ENCODE peak calls at places on chromosomes 13 and 19, in seven cellular contexts. R is spleen, Y is breast epithelium, F is upper lobe of left lung, W is GM12878, O is sigmoid colon, M is HCT116. X is an unnamed sample.

GRCh38 chr13:36915891-36916640 is 4.0 kb downstream of the SMAD9 start:
- DNase-seq in R (no peak), Y (no peak), F (no peak), W (no peak), O (no peak), M (no peak), X (no peak)

GRCh38 chr13:107457686-107458085 is 757.6 kb downstream of the LIG4 start:
- DNase-seq in R (no peak), Y (no peak), F (no peak), W (no peak), O (no peak), M (no peak), X (no peak)

GRCh38 chr19:1213391-1214286 is 8.1 kb downstream of the STK11 start:
- DNase-seq in R (peak), Y (no peak), F (peak), W (peak), O (peak), M (no peak), X (peak)

GRCh38 chr13:71797487-71797886 is 69.5 kb downstream of the DACH1 start:
- DNase-seq in R (no peak), Y (no peak), F (no peak), W (no peak), O (no peak), M (no peak), X (no peak)

GRCh38 chr13:59345316-59345715 is 818.4 kb downstream of the DIAPH3 start:
- DNase-seq in R (no peak), Y (no peak), F (no peak), W (no peak), O (peak), M (no peak), X (no peak)

GRCh38 chr13:108322206-108322824 is 52.8 kb downstream of the TNFSF13B start:
- DNase-seq in R (no peak), Y (no peak), F (no peak), W (peak), O (no peak), M (peak), X (no peak)

GRCh38 chr19:19750842-19751790 is 18.2 kb upstream of the ZNF14 start:
- DNase-seq in R (no peak), Y (no peak), F (no peak), W (no peak), O (no peak), M (no peak), X (no peak)

GRCh38 chr19:3575949-3576673 is 3.4 kb downstream of the HMG20B start:
- DNase-seq in R (no peak), Y (no peak), F (no peak), W (no peak), O (no peak), M (no peak), X (no peak)

GRCh38 chr19:58352760-58353671 is at the start of gene A1BG:
- DNase-seq in R (no peak), Y (no peak), F (no peak), W (no peak), O (no peak), M (no peak), X (no peak)

GRCh38 chr19:46537136-46538097 is 41.8 kb upstream of the PNMA8B start:
- DNase-seq in R (peak), Y (no peak), F (peak), W (no peak), O (peak), M (no peak), X (no peak)

GRCh38 chr19:3699071-3699740 is 1.1 kb downstream of the PIP5K1C start:
- DNase-seq in R (peak), Y (no peak), F (peak), W (no peak), O (peak), M (no peak), X (no peak)

GRCh38 chr19:48751835-48752510 is 468 bp downstream of the FUT1 start:
- DNase-seq in R (no peak), Y (no peak), F (no peak), W (no peak), O (no peak), M (peak), X (no peak)

GRCh38 chr19:19027228-19027627 is 6.1 kb downstream of the SUGP2 start:
- DNase-seq in R (no peak), Y (no peak), F (no peak), W (no peak), O (no peak), M (no peak), X (no peak)

GRCh38 chr19:31037311-31037710 is 311.9 kb downstream of the TSHZ3 start:
- DNase-seq in R (no peak), Y (no peak), F (no peak), W (no peak), O (no peak), M (no peak), X (no peak)

GRCh38 chr13:39811051-39811450 is 155.6 kb downstream of the COG6 start:
- DNase-seq in R (peak), Y (no peak), F (peak), W (no peak), O (no peak), M (no peak), X (no peak)

GRCh38 chr13:52006491-52007245 is 4.6 kb downstream of the ATP7B start:
- DNase-seq in R (no peak), Y (no peak), F (no peak), W (no peak), O (no peak), M (no peak), X (no peak)

GRCh38 chr13:94703721-94704314 is 8.5 kb downstream of the SOX21 start:
- DNase-seq in R (no peak), Y (no peak), F (no peak), W (no peak), O (no peak), M (no peak), X (no peak)

DNA sequence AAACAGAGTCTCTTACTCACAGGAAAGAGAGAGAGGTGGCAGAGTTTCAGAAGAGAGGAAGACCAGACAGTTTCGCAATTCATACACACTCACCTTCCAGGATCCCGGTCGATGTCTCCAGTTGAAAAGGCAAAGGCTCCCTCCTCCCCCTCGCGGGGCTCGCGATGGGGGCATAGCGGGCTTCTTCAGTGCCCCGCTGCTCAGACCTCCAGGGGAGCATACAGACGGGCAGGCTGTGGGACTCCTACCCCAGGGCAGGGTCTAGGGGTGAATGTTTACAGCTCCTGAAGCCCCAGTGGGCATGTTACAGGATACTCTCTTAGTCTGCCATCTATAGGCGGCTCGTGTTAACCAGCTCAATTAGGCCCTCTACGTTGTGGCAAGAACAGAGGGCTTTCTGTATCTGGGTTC is 139.2 kb downstream of the SLITRK5 start:
- DNase-seq in R (peak), Y (no peak), F (no peak), W (no peak), O (no peak), M (no peak), X (no peak)
- TF ChIP-seq POLR2A in R (no peak), Y (no peak), F (no peak), W (no peak), O (no peak), M (no peak), X (no peak)

DNA sequence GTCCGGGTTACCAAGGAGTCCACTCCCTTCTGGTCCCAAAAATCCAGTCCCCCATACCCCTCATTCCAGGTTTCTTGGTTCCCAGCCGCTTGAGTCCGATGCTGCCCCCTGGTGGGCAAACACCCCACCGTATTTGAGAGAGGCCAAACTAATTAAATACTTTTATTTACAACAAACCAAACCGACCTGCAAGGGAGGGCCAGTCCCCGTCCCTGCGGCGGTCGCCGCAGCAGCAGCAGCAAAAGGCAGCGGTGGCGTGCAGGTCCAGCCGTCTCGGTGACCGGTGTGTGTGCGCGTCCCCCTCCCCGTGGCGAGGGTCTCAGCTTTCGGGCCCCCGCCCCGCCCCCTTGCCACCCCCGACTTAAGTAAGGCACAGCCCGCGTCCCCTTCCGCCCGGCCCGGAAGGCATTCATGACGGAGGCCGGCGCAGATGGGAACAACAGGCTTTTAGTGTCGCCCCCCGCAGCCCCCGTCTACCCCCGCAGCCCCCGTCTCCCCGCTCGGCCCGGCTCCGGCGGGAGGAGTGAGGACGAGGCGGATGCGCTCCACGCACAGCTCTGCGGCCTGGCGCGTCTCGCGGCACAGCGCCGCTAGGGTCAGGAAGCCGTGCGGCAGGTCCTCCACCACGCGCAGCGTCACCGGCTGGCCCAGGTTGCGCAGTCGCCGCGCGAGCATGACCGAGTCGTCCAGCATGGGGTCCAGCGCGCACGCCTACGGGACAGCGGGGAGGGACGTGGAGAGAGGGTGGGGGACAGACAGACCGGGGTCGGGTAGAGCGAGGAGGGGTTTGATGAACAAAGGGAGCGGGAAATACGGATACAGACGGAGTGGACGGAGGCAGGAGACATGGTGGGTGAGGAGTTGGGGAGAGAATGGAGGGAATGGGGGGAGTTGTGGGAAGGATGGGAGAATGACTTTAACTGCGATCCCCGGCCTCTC is 11.5 kb upstream of the CNFN start:
- DNase-seq in R (peak), Y (peak), F (peak), W (no peak), O (peak), M (no peak), X (peak)
- TF ChIP-seq POLR2AphosphoS5 in R (peak), Y (peak), F (no peak), W (no peak), O (peak), M (peak), X (peak)

DNA sequence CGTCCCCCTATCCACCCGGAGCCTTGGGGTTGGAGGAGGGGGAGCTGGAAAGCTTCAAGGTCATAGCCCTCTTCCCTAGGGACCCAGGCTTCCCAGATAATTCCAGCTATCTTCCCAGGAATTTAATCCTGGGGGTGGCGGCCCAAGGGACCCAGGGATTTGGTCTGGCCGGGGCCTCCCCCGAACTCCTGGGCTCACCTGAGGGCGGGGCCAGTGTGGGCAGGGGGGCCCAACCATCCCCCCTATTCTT is 1.3 kb downstream of the VASP start:
- DNase-seq in R (no peak), Y (no peak), F (no peak), W (no peak), O (no peak), M (no peak), X (no peak)
- TF ChIP-seq POLR2A in R (no peak), Y (no peak), F (no peak), W (no peak), O (no peak), M (no peak), X (no peak)

GRCh38 chr19:55641376-55642152 is 762 bp downstream of the ZNF580 start:
- DNase-seq in R (no peak), Y (no peak), F (no peak), W (no peak), O (peak), M (no peak), X (no peak)
- TF ChIP-seq POLR2AphosphoS5 in R (peak), Y (no peak), F (no peak), W (no peak), O (peak), M (no peak), X (no peak)